ENCODE peak calls at places on chromosomes 2 and 18, in five cellular contexts. Q is OCI-LY7; W is CD8-positive, alpha-beta T cell; T is A549; J is adrenal gland. B is an unnamed sample. For H3K4me1, the result is how much of the 10 kb centered on the place peaks cover.

GRCh38 chr2:64854773-64855237 is 134.4 kb upstream of the SLC1A4 start:
- DNase-seq in Q (no peak), T (peak), W (no peak), J (peak), B (no peak)

GRCh38 chr18:65752625-65753325 is 2.0 kb downstream of the CDH7 start:
- DNase-seq in Q (no peak), T (no peak), W (no peak), J (no peak), B (no peak)

GRCh38 chr18:23703057-23703986 is 14.1 kb downstream of the LAMA3 start:
- DNase-seq in W (no peak), Q (peak), J (peak), T (peak), B (peak)

GRCh38 chr2:169129703-169130243 is 60.4 kb downstream of the DHRS9 start:
- DNase-seq in Q (no peak), W (no peak), T (no peak), J (no peak), B (no peak)

GRCh38 chr2:85018049-85018447 is 47.1 kb downstream of the KCMF1 start:
- DNase-seq in W (no peak), Q (no peak), T (no peak), J (no peak), B (no peak)

GRCh38 chr2:233209978-233210680 is 41.3 kb upstream of the ATG16L1 start:
- DNase-seq in Q (no peak), T (no peak), J (no peak), W (no peak), B (no peak)

GRCh38 chr18:53458266-53458665 is 766.2 kb downstream of the MBD2 start:
- DNase-seq in J (no peak), W (no peak), Q (no peak), T (no peak), B (no peak)

GRCh38 chr2:109531221-109531620 is 82.5 kb downstream of the SEPTIN10 start:
- DNase-seq in T (no peak), W (no peak), J (no peak), Q (no peak), B (no peak)

GRCh38 chr2:54541995-54542394 is 85.9 kb downstream of the SPTBN1 start:
- DNase-seq in J (no peak), T (no peak), Q (no peak), W (no peak), B (no peak)

GRCh38 chr2:29755829-29756228 is 165.6 kb downstream of the ALK start:
- DNase-seq in W (no peak), J (no peak), T (no peak), Q (no peak), B (no peak)

GRCh38 chr2:47531378-47532042 is 128.6 kb downstream of the MSH2 start:
- DNase-seq in T (no peak), J (no peak), Q (no peak), W (no peak), B (no peak)

GRCh38 chr2:127065932-127066318 is 41.0 kb downstream of the BIN1 start:
- DNase-seq in Q (no peak), W (no peak), J (no peak), T (no peak), B (no peak)

GRCh38 chr2:135637456-135638087 is 104.1 kb upstream of the UBXN4 start:
- DNase-seq in T (no peak), J (no peak), W (no peak), Q (no peak), B (no peak)

GRCh38 chr18:471701-472100 is 28.8 kb downstream of the COLEC12 start:
- DNase-seq in W (no peak), Q (no peak), J (no peak), T (no peak), B (no peak)

GRCh38 chr2:17749753-17750438 is 3.7 kb downstream of the SMC6 start:
- DNase-seq in J (no peak), W (no peak), T (no peak), Q (no peak), B (no peak)

GRCh38 chr18:67590571-67591141 is 74.1 kb upstream of the DSEL start:
- DNase-seq in Q (no peak), W (no peak), T (no peak), J (no peak), B (no peak)

GRCh38 chr18:21265971-21266673 is 24.1 kb downstream of the GREB1L start:
- DNase-seq in W (no peak), J (no peak), T (no peak), Q (no peak), B (no peak)

GRCh38 chr2:40343904-40344303 is 108.0 kb downstream of the SLC8A1 start:
- DNase-seq in T (peak), J (no peak), Q (no peak), W (no peak), B (no peak)

GRCh38 chr2:2729246-2729645 is 398.2 kb upstream of the MYT1L start:
- DNase-seq in J (no peak), Q (no peak), W (no peak), T (no peak), B (no peak)

GRCh38 chr2:2731885-2732284 is 400.8 kb upstream of the MYT1L start:
- DNase-seq in T (no peak), W (no peak), Q (no peak), J (no peak), B (no peak)

GRCh38 chr2:2731101-2731850 is 400.2 kb upstream of the MYT1L start:
- DNase-seq in W (no peak), T (no peak), Q (no peak), J (no peak), B (no peak)

GRCh38 chr2:2728635-2729034 is 397.6 kb upstream of the MYT1L start:
- DNase-seq in Q (no peak), J (no peak), W (no peak), T (no peak), B (no peak)

DNA sequence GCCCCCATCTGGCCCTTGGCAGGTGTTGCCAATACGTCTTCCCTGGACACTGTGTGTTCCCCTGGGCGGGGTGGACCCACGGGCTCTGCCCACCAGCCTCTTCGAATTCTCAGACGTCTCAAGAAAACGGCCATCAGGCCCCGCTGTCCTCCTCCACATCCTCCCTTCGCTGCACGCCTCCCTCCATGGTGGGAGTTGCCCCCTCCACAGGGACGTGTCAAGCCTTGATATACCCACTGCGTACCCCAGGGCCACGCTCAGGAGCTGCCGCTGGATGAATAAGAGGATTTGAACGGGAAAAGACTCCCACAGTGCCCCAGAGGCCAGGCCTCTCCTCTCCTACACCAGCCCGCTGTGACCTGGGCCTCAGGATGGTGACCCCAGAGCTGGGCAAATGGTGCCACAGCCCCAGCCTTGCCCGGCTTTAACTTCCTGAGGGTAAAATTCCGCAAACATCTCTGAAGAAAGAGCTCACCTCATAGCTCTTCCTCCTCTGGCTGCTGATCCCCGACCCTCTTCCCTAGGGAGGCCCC is 399.3 kb upstream of the MYT1L start:
- DNase-seq in W (no peak), J (no peak), T (no peak), Q (no peak), B (no peak)
- H3K4me1 ChIP-seq in W (under half), J (under half), T (under half), Q (under half), B (under half)

DNA sequence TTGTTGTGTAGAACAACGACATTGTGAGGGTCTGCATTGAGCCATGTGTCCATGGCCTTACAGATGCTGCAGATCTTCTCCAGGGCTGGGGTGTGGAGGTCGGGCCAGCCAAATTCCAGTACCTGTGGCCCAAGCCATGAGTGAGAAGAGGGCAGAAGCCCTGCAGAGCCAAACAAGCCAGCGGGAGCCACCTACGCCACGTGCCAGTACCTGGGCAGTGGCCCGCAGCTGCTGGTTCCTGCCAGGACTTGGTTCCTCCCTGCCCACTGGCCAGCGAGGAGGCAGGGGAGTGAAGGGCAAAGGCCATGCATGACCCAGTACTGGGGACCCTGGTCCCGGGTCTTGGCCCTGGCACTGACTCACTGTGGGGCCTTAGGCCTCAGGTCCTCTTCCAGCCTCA is 109.4 kb downstream of the TNS1 start:
- DNase-seq in W (no peak), Q (no peak), J (no peak), T (no peak), B (no peak)
- H3K4me1 ChIP-seq in W (under half), Q (under half), J (under half), T (under half), B (under half)

DNA sequence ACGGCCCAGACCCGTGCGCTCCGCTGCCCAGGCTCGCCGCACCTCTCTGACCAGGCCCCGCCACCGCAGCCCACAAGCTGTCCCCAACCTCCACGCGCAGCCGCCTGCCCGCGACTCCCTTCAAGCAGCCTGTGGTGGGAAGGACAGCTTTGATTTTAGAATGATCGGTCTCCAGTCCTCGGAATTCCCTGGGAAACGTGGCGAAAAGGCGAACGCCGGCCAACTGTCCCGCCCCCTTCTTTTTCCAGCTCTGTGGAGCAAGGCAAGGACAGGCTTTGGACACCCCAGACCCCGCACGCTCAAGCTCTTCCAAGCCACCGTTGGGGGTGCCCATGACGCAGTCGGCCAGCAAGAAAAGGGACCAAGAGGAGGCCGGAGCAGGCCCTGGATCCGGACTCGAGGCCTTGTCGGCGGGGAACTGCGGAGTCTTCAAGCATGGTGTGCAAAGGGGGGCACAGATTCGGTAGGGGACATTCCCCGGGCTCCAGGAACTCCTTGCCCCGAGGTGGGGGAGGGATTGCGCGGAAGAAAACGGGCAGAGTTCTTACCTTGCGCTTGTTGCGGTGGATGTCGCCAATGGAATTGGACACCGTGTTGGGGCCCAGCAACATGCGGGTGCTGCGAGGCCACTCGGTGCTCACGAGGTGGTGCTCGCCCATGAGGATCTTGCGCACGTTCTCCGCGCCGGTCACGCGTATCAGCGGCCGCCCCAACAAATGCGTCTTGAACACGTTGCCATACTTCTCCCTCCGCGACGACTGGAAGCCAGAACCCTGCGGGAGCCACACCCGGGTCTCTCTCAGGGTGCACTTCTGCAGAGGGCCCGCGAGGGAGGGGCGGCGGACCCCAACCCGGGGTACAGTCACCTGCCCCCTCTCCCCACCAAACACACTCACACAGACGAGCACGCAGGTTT is 4.0 kb downstream of the CYP26B1 start:
- DNase-seq in T (no peak), W (no peak), Q (no peak), J (no peak), B (no peak)
- H3K4me1 ChIP-seq in T (under half), W (under half), Q (under half), J (under half), B (under half)

GRCh38 chr2:190532581-190532980 is 1.9 kb downstream of the NEMP2 start:
- DNase-seq in Q (peak), T (no peak), W (no peak), J (no peak), B (no peak)

GRCh38 chr2:190530211-190530639 is 4.3 kb downstream of the NEMP2 start:
- DNase-seq in T (no peak), W (no peak), J (no peak), Q (no peak), B (no peak)

GRCh38 chr2:190528521-190529001 is 6.0 kb downstream of the NEMP2 start:
- DNase-seq in J (no peak), Q (no peak), T (peak), W (no peak), B (no peak)

GRCh38 chr2:190527214-190527613 is 7.3 kb downstream of the NEMP2 start:
- DNase-seq in T (no peak), J (no peak), W (no peak), Q (no peak), B (no peak)

GRCh38 chr2:190529486-190530104 is 4.9 kb downstream of the NEMP2 start:
- DNase-seq in W (no peak), J (no peak), T (no peak), Q (no peak), B (no peak)
- H3K4me1 ChIP-seq in W (under half), J (under half), T (under half), Q (under half), B (under half)

GRCh38 chr2:217951091-217951490 is 51.7 kb downstream of the TNS1 start:
- DNase-seq in Q (no peak), T (no peak), J (peak), W (no peak), B (no peak)

GRCh38 chr2:217953011-217953481 is 49.7 kb downstream of the TNS1 start:
- DNase-seq in Q (no peak), W (no peak), J (peak), T (no peak), B (peak)

GRCh38 chr2:217952409-217952808 is 50.4 kb downstream of the TNS1 start:
- DNase-seq in J (peak), Q (no peak), W (no peak), T (no peak), B (peak)

GRCh38 chr2:217950401-217950871 is 52.4 kb downstream of the TNS1 start:
- DNase-seq in T (no peak), J (peak), Q (no peak), W (no peak), B (peak)

GRCh38 chr2:217951521-217952247 is 51.1 kb downstream of the TNS1 start:
- DNase-seq in T (no peak), J (peak), Q (no peak), W (no peak), B (peak)
- H3K4me1 ChIP-seq in T (under half), J (half or more), Q (under half), W (under half), B (under half)

DNA sequence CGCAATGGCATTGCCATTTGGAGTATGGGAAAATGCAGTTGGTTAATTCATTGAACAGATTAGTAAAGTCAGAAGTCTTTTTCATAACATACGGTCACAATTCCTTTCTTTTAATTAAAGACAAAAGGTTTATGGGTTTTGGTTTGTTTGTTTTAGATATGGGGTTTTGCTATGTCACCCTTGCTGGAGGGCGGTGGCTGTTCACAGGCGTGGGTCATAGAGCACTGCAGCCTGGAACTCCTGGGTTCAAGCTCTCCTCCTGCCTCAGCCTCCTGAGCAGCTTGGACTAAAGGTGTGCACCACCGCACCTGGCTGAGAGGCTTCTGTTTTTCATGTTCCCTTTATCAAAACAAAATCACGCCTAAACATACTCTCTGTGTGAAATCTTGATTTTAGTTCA is 18.7 kb upstream of the ELAC1 start:
- DNase-seq in Q (no peak), W (no peak), T (no peak), J (no peak), B (no peak)
- H3K4me1 ChIP-seq in Q (under half), W (under half), T (under half), J (under half), B (under half)

GRCh38 chr2:6824962-6825361 is 40.7 kb downstream of the CMPK2 start:
- DNase-seq in J (no peak), T (no peak), W (no peak), Q (no peak), B (peak)
- H3K4me1 ChIP-seq in J (under half), T (under half), W (under half), Q (under half), B (under half)